ENCODE peak calls at places on chromosomes 11 and 22, in seven cellular contexts. X, F, I, E, S, M and C are unnamed samples.

GRCh38 chr11:125394306-125394705 is 101.8 kb downstream of the FEZ1 start:
- DNase-seq in S (no peak), M (no peak), I (no peak), X (no peak), E (no peak), F (no peak), C (no peak)

GRCh38 chr11:72609045-72609444 is 65.2 kb downstream of the PDE2A start:
- DNase-seq in S (no peak), E (no peak), X (no peak), I (peak), M (no peak), F (no peak), C (no peak)

GRCh38 chr11:44883277-44883676 is 67.4 kb downstream of the TP53I11 start:
- DNase-seq in M (peak), X (no peak), S (no peak), I (no peak), E (no peak), F (peak), C (no peak)

GRCh38 chr11:15179167-15179566 is 64.4 kb downstream of the INSC start:
- DNase-seq in M (no peak), E (no peak), F (no peak), X (no peak), I (peak), S (no peak), C (no peak)

GRCh38 chr11:43685483-43685882 is 4.9 kb downstream of the HSD17B12 start:
- DNase-seq in E (no peak), X (no peak), S (no peak), M (no peak), F (no peak), I (no peak), C (no peak)

GRCh38 chr11:129852125-129852740 is 36.6 kb downstream of the TMEM45B start:
- DNase-seq in F (no peak), M (no peak), X (no peak), I (peak), E (no peak), S (no peak), C (no peak)

GRCh38 chr11:71502871-71503435 is 24.1 kb upstream of the KRTAP5-7 start:
- DNase-seq in F (no peak), M (no peak), X (no peak), E (peak), I (no peak), S (no peak), C (no peak)

GRCh38 chr22:35134637-35135036 is 68.7 kb downstream of the ISX start:
- DNase-seq in X (no peak), E (no peak), F (peak), M (no peak), I (no peak), S (no peak), C (no peak)

GRCh38 chr22:49492308-49492707 is 335.4 kb downstream of the BRD1 start:
- DNase-seq in F (no peak), E (no peak), S (no peak), X (no peak), I (no peak), M (no peak), C (no peak)

DNA sequence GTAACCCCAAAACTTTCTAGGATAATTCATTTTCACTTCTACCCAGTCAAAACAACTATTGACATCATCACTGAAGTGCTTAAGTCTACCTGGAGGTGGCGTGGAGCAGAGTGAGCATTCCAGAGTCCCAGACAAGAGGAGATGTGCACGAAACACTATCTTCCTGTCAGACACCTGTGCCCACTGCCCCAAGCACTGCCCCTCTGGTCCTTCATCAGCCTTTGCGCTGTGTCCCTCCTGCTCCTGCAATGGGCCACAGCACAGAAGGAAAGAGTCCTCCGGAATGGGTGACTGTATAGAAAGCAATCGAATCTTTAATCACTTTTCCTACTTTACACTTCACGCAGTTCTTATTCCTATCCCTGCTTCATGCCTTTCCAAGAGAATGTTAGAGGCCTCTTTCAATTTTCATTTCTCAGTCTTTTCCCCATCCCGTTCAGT is 512 bp upstream of the GRIA4 start:
- DNase-seq in I (no peak), S (no peak), F (peak), M (peak), X (peak), E (peak), C (no peak)
- TF ChIP-seq CTCF in I (peak), S (no peak), F (no peak), M (no peak), X (no peak), E (peak), C (peak)

DNA sequence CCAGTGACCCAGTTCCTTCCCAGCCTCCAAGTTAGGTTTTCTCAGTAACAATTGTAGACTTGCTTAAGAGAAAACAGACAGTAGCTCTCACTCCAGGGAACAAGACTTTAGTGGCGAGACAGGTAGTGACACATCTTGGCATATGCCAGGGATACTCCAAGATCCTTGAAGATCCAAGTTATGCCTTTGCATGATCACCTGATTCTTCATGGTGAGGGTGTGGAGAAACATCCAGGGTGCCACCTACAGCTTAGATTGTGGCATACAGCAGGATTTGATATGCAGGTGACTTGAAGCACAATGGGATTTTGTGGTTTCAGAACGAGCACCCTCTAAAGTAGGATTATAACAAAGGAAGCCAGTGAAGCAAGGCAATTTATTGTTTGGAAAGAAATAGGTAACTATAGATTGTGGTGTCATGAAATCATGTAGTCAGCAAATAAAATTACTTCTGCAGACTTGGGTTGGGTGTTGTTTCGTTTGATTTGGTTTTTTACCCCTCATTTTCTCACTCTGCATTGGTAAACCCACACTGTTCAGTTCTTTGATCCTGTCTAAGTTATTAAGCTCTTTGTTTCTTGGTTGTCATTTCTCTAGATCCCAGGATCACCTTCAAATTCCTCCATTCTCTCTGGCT is 9.2 kb downstream of the POU2AF3 start:
- DNase-seq in I (no peak), X (no peak), E (no peak), M (no peak), S (no peak), F (no peak), C (no peak)
- TF ChIP-seq CTCF in I (no peak), X (no peak), E (no peak), M (no peak), S (no peak), F (no peak), C (no peak)

GRCh38 chr22:29815580-29815979 is 22.5 kb downstream of the ASCC2 start:
- DNase-seq in I (no peak), X (no peak), E (no peak), S (no peak), F (no peak), M (no peak), C (no peak)

GRCh38 chr22:29813126-29813525 is 24.9 kb downstream of the ASCC2 start:
- DNase-seq in S (no peak), I (no peak), M (no peak), X (no peak), F (no peak), E (no peak), C (no peak)

GRCh38 chr22:29814003-29814402 is 24.1 kb downstream of the ASCC2 start:
- DNase-seq in S (no peak), M (no peak), F (no peak), E (no peak), X (no peak), I (no peak), C (no peak)

GRCh38 chr22:29811377-29811776 is 26.7 kb downstream of the ASCC2 start:
- DNase-seq in I (no peak), F (peak), M (peak), X (no peak), S (no peak), E (no peak), C (no peak)

DNA sequence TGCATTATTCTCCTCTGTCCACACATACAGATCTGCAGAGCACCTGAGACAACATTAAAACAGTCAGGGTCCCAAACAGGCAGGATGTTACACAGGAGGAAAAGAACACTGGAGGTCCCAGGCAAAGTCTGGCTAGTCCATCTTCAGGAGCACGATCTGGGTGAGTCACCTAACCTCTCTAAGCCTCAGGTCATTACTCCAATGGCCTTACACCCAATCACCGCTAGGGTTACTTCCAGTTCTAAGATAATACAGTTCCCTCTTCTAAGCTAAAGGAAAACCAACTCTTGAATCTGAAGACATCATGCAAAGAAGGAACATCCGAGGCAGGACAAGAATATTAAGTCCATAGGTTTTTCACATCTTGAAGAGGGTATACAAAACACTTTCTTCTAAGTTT is 24.5 kb downstream of the ASCC2 start:
- DNase-seq in M (peak), E (no peak), F (no peak), S (no peak), I (no peak), X (peak), C (no peak)
- TF ChIP-seq CTCF in M (no peak), E (no peak), F (no peak), S (no peak), I (no peak), X (no peak), C (peak)

DNA sequence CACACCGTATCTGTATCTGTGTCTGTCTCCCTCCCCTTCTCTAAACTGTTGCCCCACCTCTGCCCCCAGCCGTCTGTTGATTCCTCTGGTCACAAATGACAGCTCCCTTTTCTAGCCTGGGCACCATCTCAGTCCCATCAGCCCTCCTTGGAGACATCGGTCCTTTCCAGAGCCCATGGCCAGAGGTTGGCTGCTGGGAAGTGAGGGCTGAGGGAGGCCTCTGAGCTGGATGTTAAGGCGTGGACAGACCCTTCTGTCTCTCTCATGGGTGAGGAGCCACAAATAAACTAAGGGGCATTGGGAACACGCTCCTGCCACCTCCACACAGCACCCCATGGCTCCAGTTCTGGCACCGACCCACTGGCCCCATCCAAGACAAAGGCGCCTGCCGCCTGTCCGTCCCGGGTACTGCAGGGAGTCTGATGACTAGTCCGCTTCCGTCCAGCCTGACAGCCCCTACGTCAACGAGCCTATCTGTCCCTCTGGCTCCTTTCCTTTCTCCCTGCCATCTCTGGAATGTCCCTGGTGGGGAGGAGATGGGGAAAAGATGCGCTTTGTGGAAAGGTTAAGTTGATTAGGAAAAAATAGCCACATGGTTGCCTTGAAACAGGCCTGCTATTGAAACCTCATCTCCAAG is 10.5 kb downstream of the PDGFB start:
- DNase-seq in I (no peak), E (no peak), S (peak), X (no peak), M (no peak), F (no peak), C (no peak)
- TF ChIP-seq CTCF in I (no peak), E (no peak), S (no peak), X (no peak), M (no peak), F (no peak), C (no peak)

GRCh38 chr11:93133710-93134109 is 64.1 kb downstream of the SLC36A4 start:
- DNase-seq in E (no peak), F (no peak), I (peak), M (no peak), S (no peak), X (no peak), C (no peak)
- TF ChIP-seq CTCF in E (no peak), F (no peak), I (no peak), M (no peak), S (no peak), X (no peak), C (no peak)

GRCh38 chr11:35555238-35555887 is 29.9 kb upstream of the PAMR1 start:
- DNase-seq in S (no peak), F (no peak), E (no peak), I (peak), M (no peak), X (no peak), C (no peak)

GRCh38 chr11:35554491-35555237 is 29.2 kb upstream of the PAMR1 start:
- DNase-seq in X (no peak), M (no peak), I (peak), F (no peak), E (no peak), S (no peak), C (no peak)

GRCh38 chr11:35559949-35560348 is 34.5 kb upstream of the PAMR1 start:
- DNase-seq in F (no peak), X (no peak), M (no peak), E (no peak), I (no peak), S (no peak), C (no peak)

GRCh38 chr11:35553831-35554230 is 28.4 kb upstream of the PAMR1 start:
- DNase-seq in X (no peak), S (no peak), F (no peak), M (no peak), I (peak), E (no peak), C (no peak)

GRCh38 chr11:35558468-35558867 is 33.1 kb upstream of the PAMR1 start:
- DNase-seq in M (no peak), F (no peak), X (no peak), I (peak), S (no peak), E (no peak), C (no peak)
- TF ChIP-seq CTCF in M (no peak), F (no peak), X (no peak), I (no peak), S (no peak), E (no peak), C (no peak)

GRCh38 chr11:61280883-61281580 is 14.1 kb downstream of the VWCE start:
- DNase-seq in E (no peak), M (no peak), I (no peak), S (no peak), F (no peak), X (no peak), C (no peak)

GRCh38 chr11:61281581-61282250 is 13.4 kb downstream of the VWCE start:
- DNase-seq in X (peak), I (no peak), S (peak), F (peak), M (peak), E (peak), C (no peak)

GRCh38 chr11:61277186-61277972 is 17.7 kb downstream of the VWCE start:
- DNase-seq in I (no peak), X (no peak), F (no peak), M (no peak), E (no peak), S (no peak), C (no peak)

GRCh38 chr11:61277973-61278565 is 17.0 kb downstream of the VWCE start:
- DNase-seq in M (no peak), X (no peak), I (no peak), E (no peak), F (no peak), S (no peak), C (no peak)

GRCh38 chr11:61279934-61280656 is 15.0 kb downstream of the VWCE start:
- DNase-seq in S (no peak), I (no peak), M (no peak), X (peak), E (no peak), F (no peak), C (no peak)
- TF ChIP-seq CTCF in S (no peak), I (no peak), M (no peak), X (no peak), E (no peak), F (no peak), C (no peak)